ENCODE peak calls at places on chromosome 6, in five cellular contexts. C is neural progenitor cell, Y is HFF-Myc, J is nephron progenitor cell, H is tibial artery. A is an unnamed sample.

GRCh38 chr6:158131926-158132325 is 36.1 kb downstream of the SERAC1 start:
- DNase-seq in C (peak; percentile 18), Y (peak; percentile 20), J (no peak), H (no peak), A (no peak)

GRCh38 chr6:87431263-87431662 is 23.5 kb downstream of the CFAP206 start:
- DNase-seq in C (no peak), Y (no peak), J (no peak), H (no peak), A (no peak)

GRCh38 chr6:10373642-10374359 is 41.1 kb downstream of the TFAP2A start:
- DNase-seq in C (no peak), Y (no peak), J (no peak), H (no peak), A (no peak)

GRCh38 chr6:34053721-34054120 is 92.2 kb downstream of the GRM4 start:
- DNase-seq in C (no peak), Y (no peak), J (no peak), H (no peak), A (no peak)

GRCh38 chr6:132877003-132877402 is 62.6 kb downstream of the RPS12 start:
- DNase-seq in C (no peak), Y (no peak), J (no peak), H (no peak), A (no peak)

GRCh38 chr6:131058236-131058635 is 4.8 kb downstream of the EPB41L2 start:
- DNase-seq in C (no peak), Y (no peak), J (no peak), H (no peak), A (no peak)

GRCh38 chr6:14146459-14147096 is 29.0 kb downstream of the CD83 start:
- DNase-seq in C (peak; percentile 21), Y (no peak), J (peak; percentile 56), H (no peak), A (no peak)

GRCh38 chr6:85403331-85404015 is 46.4 kb upstream of the NT5E start:
- DNase-seq in C (no peak), Y (no peak), J (no peak), H (no peak), A (peak; percentile 85)

GRCh38 chr6:21634582-21634981 is 41.0 kb downstream of the SOX4 start:
- DNase-seq in C (no peak), Y (peak; percentile 44), J (no peak), H (no peak), A (peak; percentile 28)

GRCh38 chr6:44004625-44005506 is 122.4 kb downstream of the MRPL14 start:
- DNase-seq in C (no peak), Y (no peak), J (no peak), H (peak; percentile 40), A (no peak)
- TF ChIP-seq CTCF in C (peak; percentile 9), Y (peak; percentile 23), J (no peak), H (no peak), A (peak; percentile 50)

DNA sequence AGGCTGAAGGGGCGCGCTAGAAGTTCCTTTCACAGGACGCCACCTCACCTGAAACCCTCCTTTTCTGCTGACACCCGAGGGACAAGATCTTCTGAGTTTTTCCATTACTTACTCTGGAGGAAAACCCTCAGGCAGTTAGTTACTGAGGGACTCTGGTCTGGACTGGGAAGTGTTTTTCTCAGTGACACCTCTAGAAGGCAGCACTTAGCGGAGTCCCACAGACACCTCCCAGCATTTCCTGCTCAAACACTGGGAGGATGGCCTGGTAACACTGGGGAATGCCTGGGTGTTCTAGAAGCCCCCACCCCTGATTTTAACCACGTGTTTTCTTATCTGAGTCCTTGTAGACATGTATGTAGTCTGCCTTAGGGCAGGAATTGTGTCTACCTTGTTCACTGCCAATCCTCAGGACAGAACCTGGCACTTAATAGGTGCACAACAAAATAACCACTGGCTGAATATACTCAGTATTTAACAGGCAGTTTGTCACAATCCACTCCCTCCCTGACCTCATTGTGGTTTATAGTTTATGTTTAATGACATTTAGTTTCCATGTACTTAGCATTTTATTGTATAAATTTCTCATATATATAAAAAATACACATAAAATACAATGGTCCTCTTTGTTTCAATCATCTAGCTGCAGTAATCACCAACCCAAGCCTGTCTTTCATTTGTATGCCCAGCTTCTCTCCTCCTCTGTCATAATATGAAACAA is 4.8 kb downstream of the GSTA3 start:
- DNase-seq in C (peak; percentile 8), Y (no peak), J (no peak), H (no peak), A (no peak)
- TF ChIP-seq CTCF in C (peak; percentile 35), Y (peak; percentile 32), J (no peak), H (no peak), A (peak; percentile 40)

GRCh38 chr6:84193140-84193708 is 34.2 kb downstream of the CEP162 start:
- DNase-seq in C (no peak), Y (peak; percentile 22), J (no peak), H (no peak), A (peak; percentile 17)

GRCh38 chr6:84191802-84192201 is 35.6 kb downstream of the CEP162 start:
- DNase-seq in C (no peak), Y (no peak), J (no peak), H (no peak), A (no peak)

GRCh38 chr6:84197708-84198107 is 29.7 kb downstream of the CEP162 start:
- DNase-seq in C (no peak), Y (no peak), J (no peak), H (no peak), A (no peak)
- TF ChIP-seq CTCF in C (peak; percentile 35), Y (no peak), J (peak; percentile 31), H (no peak), A (no peak)

GRCh38 chr6:24935753-24936152 is at the start of gene RIPOR2:
- DNase-seq in C (peak; percentile 67), Y (no peak), J (peak; percentile 24), H (no peak), A (no peak)

GRCh38 chr6:24933266-24933665 is 2.5 kb downstream of the RIPOR2 start:
- DNase-seq in C (no peak), Y (no peak), J (no peak), H (no peak), A (no peak)

GRCh38 chr6:24932832-24933231 is 2.9 kb downstream of the RIPOR2 start:
- DNase-seq in C (no peak), Y (no peak), J (no peak), H (no peak), A (no peak)

GRCh38 chr6:24935323-24935722 is 437 bp downstream of the RIPOR2 start:
- DNase-seq in C (no peak), Y (no peak), J (no peak), H (no peak), A (no peak)

DNA sequence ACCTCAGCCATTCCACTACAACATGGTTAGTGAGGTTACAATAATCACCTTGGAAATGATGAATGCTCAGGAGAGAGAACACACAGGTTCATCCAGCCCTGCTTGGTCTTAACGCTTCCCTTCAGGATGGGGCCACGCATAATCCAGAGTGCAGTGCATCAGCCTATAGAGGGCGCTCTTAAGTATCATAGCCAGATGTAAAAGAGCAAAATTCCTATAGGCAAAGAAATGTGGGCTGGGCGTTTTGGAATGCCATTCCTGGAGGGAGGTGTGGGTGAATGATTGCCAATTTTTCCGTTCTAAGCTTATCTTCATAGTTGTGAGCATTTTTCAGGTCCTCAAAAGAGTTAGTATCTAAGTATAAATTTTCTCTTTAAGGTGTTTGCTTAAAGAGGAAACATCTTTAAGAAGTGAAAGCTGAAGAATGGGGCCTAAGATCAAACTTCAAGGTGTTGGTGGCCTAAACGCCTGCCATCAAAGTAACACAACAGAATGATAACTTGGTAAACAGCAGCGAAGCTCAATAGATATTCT is 1.8 kb downstream of the RIPOR2 start:
- DNase-seq in C (peak; percentile 83), Y (no peak), J (peak; percentile 15), H (no peak), A (no peak)
- TF ChIP-seq CTCF in C (peak; percentile 88), Y (peak; percentile 64), J (peak; percentile 48), H (no peak), A (peak; percentile 56)

DNA sequence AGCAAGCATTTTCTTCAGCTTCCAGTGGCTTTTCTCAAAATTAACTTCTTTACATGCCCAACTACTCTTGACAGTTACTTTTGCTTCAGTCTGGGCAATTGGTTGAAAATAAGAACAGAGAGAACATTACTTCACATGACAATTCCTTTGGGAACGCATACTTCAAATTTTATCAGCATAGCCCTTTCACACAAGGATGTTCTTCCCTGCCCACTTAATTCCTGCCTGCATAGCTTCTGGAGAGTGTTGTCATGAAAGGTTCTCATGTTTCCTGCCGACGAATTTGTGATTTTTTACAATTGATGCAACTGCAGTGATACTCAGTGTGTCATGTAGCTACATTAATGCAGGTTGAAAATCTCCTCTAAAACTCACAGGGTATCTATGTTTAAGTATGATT is 22.0 kb upstream of the SNRNP48 start:
- DNase-seq in C (no peak), Y (no peak), J (no peak), H (no peak), A (no peak)
- TF ChIP-seq CTCF in C (no peak), Y (no peak), J (no peak), H (no peak), A (no peak)

GRCh38 chr6:161434921-161435411 is 161.1 kb upstream of the AGPAT4 start:
- DNase-seq in C (peak; percentile 59), Y (peak; percentile 80), J (no peak), H (no peak), A (peak; percentile 38)

GRCh38 chr6:161434331-161434730 is 160.5 kb upstream of the AGPAT4 start:
- DNase-seq in C (no peak), Y (no peak), J (no peak), H (no peak), A (no peak)

GRCh38 chr6:161435426-161436065 is 161.7 kb upstream of the AGPAT4 start:
- DNase-seq in C (no peak), Y (no peak), J (no peak), H (no peak), A (no peak)

GRCh38 chr6:161432546-161432945 is 158.7 kb upstream of the AGPAT4 start:
- DNase-seq in C (no peak), Y (no peak), J (no peak), H (no peak), A (no peak)

GRCh38 chr6:161429921-161430490 is 156.1 kb upstream of the AGPAT4 start:
- DNase-seq in C (no peak), Y (no peak), J (no peak), H (no peak), A (no peak)
- TF ChIP-seq CTCF in C (peak; percentile 24), Y (peak; percentile 17), J (no peak), H (no peak), A (no peak)

DNA sequence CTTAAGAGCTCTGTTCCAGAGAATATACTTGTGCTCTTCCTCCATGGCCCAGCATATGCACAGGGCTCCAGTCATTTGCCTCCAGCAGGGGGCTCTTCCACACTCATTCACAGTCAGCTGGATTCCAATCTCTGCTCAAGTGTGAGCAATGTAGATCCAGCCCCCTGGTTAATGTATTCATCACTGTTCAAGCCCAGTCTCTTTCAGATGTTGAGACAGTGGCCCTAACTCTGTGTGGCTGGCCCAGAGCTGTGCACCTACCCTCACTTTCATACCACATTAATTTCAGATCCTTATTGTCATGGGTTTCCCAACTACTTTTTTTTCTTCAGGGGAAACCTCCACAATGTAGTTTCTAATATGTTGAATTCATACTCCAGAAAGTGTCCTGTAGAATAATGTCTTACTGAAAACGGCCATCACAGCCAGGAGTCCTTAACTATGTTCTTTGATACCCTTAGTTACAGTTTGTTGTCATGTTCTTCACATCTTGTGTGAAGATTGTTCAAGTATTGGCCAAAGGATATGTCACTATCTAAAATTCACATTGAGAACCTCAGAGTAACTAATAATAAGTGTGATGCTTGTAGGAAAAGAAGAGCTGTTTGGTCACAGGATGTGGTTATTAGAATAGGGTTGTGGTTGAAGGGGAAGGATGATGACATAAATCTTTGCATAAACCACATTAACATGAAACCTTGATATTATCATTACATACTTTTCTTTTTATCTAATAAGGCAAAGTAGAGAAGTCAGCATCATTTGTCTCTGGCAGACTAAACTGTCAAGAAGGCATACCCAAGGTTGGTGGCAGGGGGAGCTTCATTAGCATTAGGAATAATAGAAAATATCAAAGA is 14.4 kb upstream of the HLA-DQA1 start:
- DNase-seq in C (peak; percentile 87), Y (peak; percentile 10), J (peak; percentile 35), H (no peak), A (no peak)
- TF ChIP-seq CTCF in C (peak; percentile 81), Y (peak; percentile 60), J (peak; percentile 63), H (peak; percentile 30), A (peak; percentile 73)